ENCODE peak calls at places on chromosomes 5 and 9, in four cellular contexts. A is PC-3, L is heart right ventricle, G is tibial artery. E is an unnamed sample.

GRCh38 chr5:134945041-134945440 is 22.7 kb upstream of the CATSPER3 start:
- DNase-seq in A (no peak), L (no peak), G (no peak), E (no peak)

GRCh38 chr5:119287547-119288073 is 68.2 kb upstream of the TNFAIP8 start:
- DNase-seq in A (peak), L (no peak), G (no peak), E (no peak)

GRCh38 chr5:54113060-54113459 is 197.3 kb downstream of the ARL15 start:
- DNase-seq in A (no peak), L (no peak), G (no peak), E (no peak)

GRCh38 chr5:118611332-118611945 is 376.9 kb downstream of the DTWD2 start:
- DNase-seq in A (peak), L (no peak), G (no peak), E (no peak)

GRCh38 chr5:6134281-6134680 is 244.1 kb downstream of the MED10 start:
- DNase-seq in A (no peak), L (no peak), G (no peak), E (no peak)

GRCh38 chr9:4875559-4875958 is 82.8 kb downstream of the RCL1 start:
- DNase-seq in A (no peak), L (no peak), G (no peak), E (no peak)

GRCh38 chr5:82792001-82792615 is 285.1 kb downstream of the TMEM167A start:
- DNase-seq in A (no peak), L (no peak), G (no peak), E (no peak)

GRCh38 chr9:88534456-88535225 is at the start of gene NXNL2:
- DNase-seq in A (peak), L (peak), G (peak), E (peak)

GRCh38 chr5:7017004-7017770 is 304.0 kb downstream of the TENT4A start:
- DNase-seq in A (no peak), L (no peak), G (no peak), E (no peak)

GRCh38 chr5:114319821-114320220 is 42.0 kb upstream of the KCNN2 start:
- DNase-seq in A (no peak), L (no peak), G (no peak), E (no peak)

GRCh38 chr5:36756089-36756488 is 120.5 kb upstream of the NIPBL start:
- DNase-seq in A (no peak), L (no peak), G (no peak), E (no peak)

GRCh38 chr5:89043676-89044075 is 160.7 kb upstream of the MEF2C start:
- DNase-seq in A (peak), L (no peak), G (no peak), E (no peak)

GRCh38 chr5:80864706-80865435 is 95.3 kb upstream of the RASGRF2 start:
- DNase-seq in A (peak), L (no peak), G (no peak), E (no peak)

GRCh38 chr5:23139338-23140171 is 286.4 kb upstream of the CDH12 start:
- DNase-seq in A (peak), L (no peak), G (no peak), E (no peak)

GRCh38 chr9:78132688-78133033 is 101.0 kb upstream of the GNAQ start:
- DNase-seq in A (no peak), L (no peak), G (no peak), E (no peak)

GRCh38 chr9:13845460-13845859 is 468.5 kb downstream of the NFIB start:
- DNase-seq in A (no peak), L (no peak), G (no peak), E (no peak)

GRCh38 chr5:34497031-34497808 is 158.9 kb upstream of the RAI14 start:
- DNase-seq in A (no peak), L (peak), G (peak), E (peak)

GRCh38 chr5:66469684-66470083 is 126.5 kb upstream of the MAST4 start:
- DNase-seq in A (no peak), L (no peak), G (no peak), E (no peak)

GRCh38 chr9:114829686-114830085 is 23.8 kb upstream of the TNFSF15 start:
- DNase-seq in A (no peak), L (no peak), G (no peak), E (no peak)

GRCh38 chr9:1198085-1198484 is 147.9 kb downstream of the DMRT2 start:
- DNase-seq in A (peak), L (no peak), G (no peak), E (no peak)

GRCh38 chr5:108521841-108522506 is 140.1 kb upstream of the FBXL17 start:
- DNase-seq in A (peak), L (peak), G (no peak), E (no peak)

GRCh38 chr5:86546582-86546981 is 71.2 kb upstream of the COX7C start:
- DNase-seq in A (peak), L (no peak), G (no peak), E (no peak)

GRCh38 chr9:136806631-136807201 is 1.0 kb upstream of the RABL6 start:
- DNase-seq in A (no peak), L (no peak), G (no peak), E (no peak)
- H3K4me3 ChIP-seq in A (peak), L (peak), G (peak), E (peak)

GRCh38 chr9:108620767-108621166 is 235.0 kb downstream of the ACTL7B start:
- DNase-seq in A (no peak), L (no peak), G (no peak), E (no peak)

GRCh38 chr9:108622467-108622866 is 233.3 kb downstream of the ACTL7B start:
- DNase-seq in A (peak), L (no peak), G (no peak), E (no peak)

GRCh38 chr9:108617661-108618060 is 238.1 kb downstream of the ACTL7B start:
- DNase-seq in A (no peak), L (no peak), G (no peak), E (no peak)

GRCh38 chr9:108621991-108622390 is 233.8 kb downstream of the ACTL7B start:
- DNase-seq in A (peak), L (no peak), G (no peak), E (no peak)

DNA sequence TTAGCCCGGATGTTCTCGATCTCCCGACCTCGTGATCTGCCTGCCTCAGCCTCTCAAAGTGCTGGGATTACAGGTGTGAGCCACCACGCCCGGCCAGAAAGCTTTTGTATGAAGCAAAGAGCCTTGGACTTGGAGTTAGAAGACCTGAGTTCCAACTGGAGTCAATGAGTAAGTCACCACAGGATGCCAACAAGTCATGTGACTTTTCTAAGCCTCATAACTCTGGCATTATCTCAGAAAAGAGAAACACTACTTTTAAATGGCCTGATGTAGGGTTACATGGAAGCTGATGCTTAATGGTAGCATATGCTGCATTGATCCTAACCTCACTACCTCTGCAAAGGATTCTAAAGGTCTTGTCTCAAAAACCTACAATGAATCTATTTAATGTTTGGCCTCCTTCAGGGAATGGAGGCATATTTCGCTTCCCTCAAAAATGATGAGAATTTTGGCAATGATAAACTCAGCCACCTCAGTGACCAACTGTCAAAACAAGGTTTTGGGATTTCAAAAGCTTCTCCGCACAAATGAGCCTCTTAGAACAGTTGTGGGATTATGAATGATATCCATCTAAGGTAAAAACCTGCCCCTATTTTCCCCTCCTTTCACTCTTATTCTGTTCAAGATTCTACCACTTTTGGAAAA is 236.8 kb downstream of the ACTL7B start:
- DNase-seq in A (no peak), L (no peak), G (no peak), E (no peak)
- H3K4me3 ChIP-seq in A (no peak), L (no peak), G (no peak), E (no peak)

DNA sequence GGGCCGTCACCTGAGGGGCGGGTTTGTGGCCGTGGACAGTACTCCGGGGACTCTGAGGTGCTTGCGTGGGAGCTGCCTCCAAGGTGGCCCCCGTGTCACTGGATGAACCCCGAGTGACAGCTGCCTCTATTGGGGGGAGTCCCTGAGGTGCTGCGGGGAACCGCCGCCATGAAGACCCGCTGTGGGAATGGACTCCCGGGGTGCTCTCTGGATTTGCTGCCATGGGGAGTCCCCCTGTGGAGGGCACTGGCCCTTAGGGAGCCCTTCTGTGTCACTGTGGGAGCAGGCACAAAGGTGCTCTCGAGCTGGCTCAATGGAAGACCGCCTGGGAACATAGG is 100.2 kb upstream of the CCL21 start:
- DNase-seq in A (no peak), L (no peak), G (no peak), E (no peak)
- H3K4me3 ChIP-seq in A (no peak), L (no peak), G (no peak), E (peak)

GRCh38 chr5:95956900-95957293 is 4.8 kb downstream of the ELL2 start:
- DNase-seq in A (no peak), L (no peak), G (no peak), E (no peak)

GRCh38 chr5:95957804-95958203 is 3.8 kb downstream of the ELL2 start:
- DNase-seq in A (no peak), L (no peak), G (no peak), E (no peak)

GRCh38 chr5:95959051-95959963 is 2.3 kb downstream of the ELL2 start:
- DNase-seq in A (no peak), L (no peak), G (no peak), E (no peak)

GRCh38 chr5:95959964-95960801 is 1.5 kb downstream of the ELL2 start:
- DNase-seq in A (no peak), L (peak), G (peak), E (no peak)

GRCh38 chr5:95958308-95959014 is 3.2 kb downstream of the ELL2 start:
- DNase-seq in A (peak), L (no peak), G (peak), E (no peak)
- H3K4me3 ChIP-seq in A (peak), L (peak), G (peak), E (peak)

DNA sequence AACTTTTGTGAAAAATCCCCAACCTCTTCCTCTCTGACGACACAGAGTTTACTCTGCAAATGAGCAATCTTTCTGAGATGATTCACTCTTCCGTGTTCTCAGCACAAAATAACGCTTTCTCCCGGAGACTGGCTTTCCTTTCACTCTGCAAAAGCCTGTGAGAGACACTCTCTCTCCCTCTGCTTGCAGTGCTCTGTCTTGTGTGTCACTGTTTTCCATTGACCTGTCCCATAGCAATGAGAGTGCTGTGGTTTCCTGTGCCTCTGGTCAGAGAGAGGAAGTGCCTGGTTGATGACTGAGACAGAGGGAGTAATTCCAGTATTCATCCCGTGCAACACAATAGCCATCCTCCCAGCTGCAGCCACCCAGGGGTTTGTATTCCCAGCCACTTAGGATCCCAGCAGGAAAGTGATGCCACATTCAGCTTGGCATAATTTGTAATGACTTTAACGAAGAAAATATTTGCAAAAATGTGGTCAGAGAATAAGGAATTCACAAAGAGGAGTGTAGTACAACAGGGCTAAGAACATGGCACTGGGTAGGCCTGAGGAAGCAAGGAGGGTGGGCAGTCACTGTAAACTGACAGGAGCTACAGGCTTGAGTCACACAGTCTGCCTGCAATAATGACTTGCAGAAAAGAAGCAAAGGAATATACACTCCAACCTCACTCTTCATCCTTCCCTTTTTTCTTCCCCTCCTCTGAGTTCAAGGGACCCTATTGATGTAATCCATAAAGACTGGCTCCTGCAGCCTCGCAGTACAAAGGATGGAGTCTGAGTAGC is 463.5 kb upstream of the RGMB start:
- DNase-seq in A (peak), L (peak), G (no peak), E (no peak)
- H3K4me3 ChIP-seq in A (peak), L (no peak), G (no peak), E (no peak)

GRCh38 chr5:38048400-38048799 is 208.6 kb upstream of the GDNF start:
- DNase-seq in A (no peak), L (no peak), G (no peak), E (no peak)

GRCh38 chr5:38046093-38046492 is 206.3 kb upstream of the GDNF start:
- DNase-seq in A (no peak), L (no peak), G (no peak), E (no peak)

DNA sequence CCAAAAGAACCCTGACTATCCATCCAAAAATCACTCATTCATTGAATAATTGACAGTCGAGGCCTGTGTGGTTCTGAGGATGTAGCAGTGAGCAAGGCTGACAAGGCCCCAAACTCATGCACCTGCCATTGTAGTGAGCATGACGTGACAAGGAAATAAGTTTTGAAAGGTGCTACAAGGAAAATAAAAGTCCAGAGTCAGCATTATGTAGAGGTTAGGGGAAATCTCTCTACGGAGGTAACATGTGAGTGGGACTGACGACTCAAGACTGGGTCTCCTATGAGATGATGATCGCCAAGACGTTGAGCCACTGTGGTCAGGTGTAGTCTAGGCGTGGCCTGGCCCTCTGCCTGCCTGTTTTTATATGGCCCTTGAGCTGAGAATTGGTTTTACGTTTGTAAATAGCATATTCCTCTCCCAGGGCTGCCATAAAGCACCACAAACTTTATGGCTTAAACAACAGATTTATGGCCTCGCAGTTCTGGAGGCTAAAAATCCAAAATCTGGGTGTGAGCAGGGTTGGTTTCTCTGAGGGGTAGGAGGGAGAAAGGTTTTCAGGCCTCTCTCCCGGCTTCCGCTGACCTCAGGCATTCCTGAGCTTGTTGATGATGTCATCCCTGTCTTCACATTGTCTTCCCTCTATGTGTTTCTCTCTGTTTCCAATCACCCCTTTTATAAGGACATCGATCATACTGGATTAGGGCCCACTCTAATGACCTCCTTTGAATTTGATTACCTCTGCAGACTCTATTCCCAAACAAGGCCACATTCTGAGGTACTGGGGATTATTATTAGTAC is 206.4 kb upstream of the EGFLAM start:
- DNase-seq in A (no peak), L (no peak), G (no peak), E (no peak)
- H3K4me3 ChIP-seq in A (no peak), L (no peak), G (no peak), E (no peak)

DNA sequence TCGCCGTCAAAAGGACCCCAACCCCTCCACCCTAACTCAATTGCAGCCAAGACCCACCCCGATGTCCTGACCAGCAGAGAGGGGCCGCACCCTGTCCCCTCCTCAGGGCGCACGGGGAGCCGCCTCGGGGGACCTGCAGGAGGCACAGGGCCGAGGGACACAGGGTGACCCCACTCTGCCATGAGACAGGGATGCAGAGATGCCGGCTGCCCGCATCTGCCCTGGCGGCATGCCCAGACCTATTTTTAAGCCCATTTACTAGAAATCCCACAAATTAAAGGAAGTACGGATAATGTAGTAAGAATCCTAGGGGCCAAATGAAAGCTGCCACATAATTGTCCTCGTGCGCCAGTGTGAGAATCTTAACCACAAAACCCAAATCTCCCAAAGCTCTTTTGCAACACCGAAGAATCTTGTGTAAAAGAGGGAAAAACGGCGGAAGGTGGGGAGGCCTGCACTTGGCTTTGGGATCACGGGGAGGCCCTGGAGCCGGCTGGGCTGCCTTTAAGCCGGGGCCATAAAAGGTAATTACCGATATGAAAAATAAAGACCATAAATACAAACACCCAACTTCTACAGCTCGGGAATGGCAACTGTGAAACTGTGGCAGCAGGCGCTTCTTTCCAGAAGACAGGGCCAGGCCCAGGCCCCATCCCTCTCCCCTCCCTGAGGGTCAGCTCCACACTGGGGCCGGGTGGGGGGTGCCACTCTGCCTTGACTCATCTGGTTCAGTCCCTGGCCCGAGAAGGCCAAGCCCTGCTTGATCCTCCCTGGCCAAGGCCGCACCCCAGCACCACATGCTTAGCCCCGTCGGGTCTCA is 35.0 kb downstream of the NACC2 start:
- DNase-seq in A (no peak), L (no peak), G (peak), E (peak)
- H3K4me3 ChIP-seq in A (no peak), L (no peak), G (no peak), E (no peak)

E was measured in left ventricle myocardium inferior.